ENCODE peak calls at places on chromosome 5, in eight cellular contexts. R, A, W, O, G, Z, B and Y are unnamed samples.

GRCh38 chr5:149414405-149415244 is 35.5 kb upstream of the IL17B start:
- DNase-seq in R (no peak), A (no peak), W (no peak), O (no peak), G (no peak), Z (no peak), B (no peak), Y (no peak)

GRCh38 chr5:6680922-6681321 is 32.3 kb upstream of the TENT4A start:
- DNase-seq in R (no peak), A (no peak), W (no peak), O (no peak), G (no peak), Z (no peak), B (no peak), Y (no peak)

GRCh38 chr5:14155075-14155474 is 11.9 kb downstream of the TRIO start:
- DNase-seq in R (no peak), A (no peak), W (no peak), O (no peak), G (no peak), Z (no peak), B (peak; percentile 40), Y (no peak)

GRCh38 chr5:42516282-42517042 is 93.2 kb downstream of the GHR start:
- DNase-seq in R (no peak), A (no peak), W (no peak), O (no peak), G (no peak), Z (no peak), B (no peak), Y (no peak)

GRCh38 chr5:1380011-1380817 is 35.3 kb upstream of the CLPTM1L start:
- DNase-seq in R (no peak), A (no peak), W (peak; percentile 81), O (peak; percentile 84), G (peak; percentile 83), Z (peak; percentile 67), B (no peak), Y (peak; percentile 68)

GRCh38 chr5:124544366-124545055 is 201.9 kb downstream of the ZNF608 start:
- DNase-seq in R (peak; percentile 4), A (peak; percentile 4), W (no peak), O (no peak), G (peak; percentile 37), Z (no peak), B (peak; percentile 42), Y (no peak)

GRCh38 chr5:129639331-129639730 is 108.6 kb upstream of the MINAR2 start:
- DNase-seq in R (no peak), A (no peak), W (no peak), O (no peak), G (no peak), Z (no peak), B (no peak), Y (no peak)

GRCh38 chr5:109041319-109041718 is 293.6 kb downstream of the FER start:
- DNase-seq in R (no peak), A (no peak), W (no peak), O (no peak), G (no peak), Z (no peak), B (peak; percentile 43), Y (no peak)

GRCh38 chr5:125559296-125559695 is 812.9 kb upstream of the ZNF608 start:
- DNase-seq in R (peak; percentile 83), A (peak; percentile 2), W (no peak), O (no peak), G (peak; percentile 77), Z (peak; percentile 60), B (no peak), Y (no peak)

GRCh38 chr5:10675177-10675700 is 85.8 kb downstream of the DAP start:
- DNase-seq in R (no peak), A (no peak), W (no peak), O (no peak), G (no peak), Z (no peak), B (no peak), Y (no peak)

GRCh38 chr5:84535281-84535680 is 150.6 kb upstream of the EDIL3 start:
- DNase-seq in R (no peak), A (no peak), W (no peak), O (no peak), G (no peak), Z (no peak), B (no peak), Y (no peak)

GRCh38 chr5:80026841-80027240 is 8.3 kb upstream of the THBS4 start:
- DNase-seq in R (no peak), A (no peak), W (no peak), O (no peak), G (no peak), Z (no peak), B (no peak), Y (no peak)

GRCh38 chr5:131589510-131590348 is 45.3 kb downstream of the RAPGEF6 start:
- DNase-seq in R (peak; percentile 41), A (peak; percentile 34), W (peak; percentile 73), O (peak; percentile 82), G (peak; percentile 76), Z (peak; percentile 83), B (peak; percentile 71), Y (peak; percentile 27)

GRCh38 chr5:128426090-128426534 is 111.9 kb downstream of the FBN2 start:
- DNase-seq in R (no peak), A (no peak), W (no peak), O (no peak), G (no peak), Z (no peak), B (no peak), Y (no peak)

GRCh38 chr5:138032028-138032571 is 779 bp downstream of the FAM13B start:
- DNase-seq in R (peak; percentile 25), A (no peak), W (no peak), O (peak; percentile 83), G (peak; percentile 64), Z (no peak), B (peak; percentile 83), Y (peak; percentile 88)

GRCh38 chr5:179151521-179152118 is 91.4 kb downstream of the ZNF354C start:
- DNase-seq in R (no peak), A (no peak), W (no peak), O (no peak), G (no peak), Z (no peak), B (no peak), Y (no peak)

GRCh38 chr5:40717281-40717680 is 37.6 kb downstream of the PTGER4 start:
- DNase-seq in R (peak; percentile 57), A (no peak), W (no peak), O (no peak), G (no peak), Z (no peak), B (no peak), Y (no peak)

GRCh38 chr5:137217599-137218200 is 281.4 kb downstream of the SPOCK1 start:
- DNase-seq in R (peak; percentile 49), A (no peak), W (no peak), O (no peak), G (no peak), Z (no peak), B (no peak), Y (no peak)

DNA sequence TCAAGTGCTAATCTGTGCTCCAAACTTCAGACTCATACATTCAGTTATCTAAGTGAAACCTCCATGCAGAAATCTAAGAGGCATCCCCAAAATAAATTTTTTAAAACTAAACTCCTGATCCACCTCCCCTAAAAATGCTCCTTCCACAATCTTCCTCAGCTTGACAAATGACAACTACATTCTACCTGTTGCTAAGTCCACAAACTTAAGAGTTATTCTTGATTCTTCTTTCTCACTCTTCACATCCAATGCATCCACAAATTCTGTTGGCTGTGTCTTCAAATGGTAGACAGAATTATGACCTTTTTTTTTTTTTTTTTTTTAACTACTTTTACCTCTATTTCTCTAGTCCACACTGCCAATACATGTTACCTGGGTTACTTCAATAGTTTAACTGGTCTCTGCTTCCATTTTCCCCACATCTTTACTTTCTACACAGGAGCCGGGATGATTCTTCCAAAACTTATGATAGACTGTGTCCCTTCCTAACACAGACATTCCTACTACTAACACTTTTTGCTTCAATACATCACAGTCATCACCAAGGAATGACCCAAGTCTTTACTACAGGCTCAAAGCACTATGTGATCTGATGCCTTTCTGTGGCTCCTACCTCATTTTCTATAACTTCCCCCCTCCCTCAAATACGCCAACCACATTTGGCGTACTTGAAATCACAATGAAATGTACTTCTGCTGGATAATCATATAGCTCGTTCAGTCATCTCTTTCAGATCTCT is 143.6 kb downstream of the PDE4D start:
- DNase-seq in R (no peak), A (no peak), W (no peak), O (no peak), G (no peak), Z (no peak), B (no peak), Y (no peak)
- TF ChIP-seq EZH2phosphoT487 in R (no peak), A (no peak), W (no peak), O (no peak), G (no peak), Z (no peak), B (no peak), Y (no peak)

DNA sequence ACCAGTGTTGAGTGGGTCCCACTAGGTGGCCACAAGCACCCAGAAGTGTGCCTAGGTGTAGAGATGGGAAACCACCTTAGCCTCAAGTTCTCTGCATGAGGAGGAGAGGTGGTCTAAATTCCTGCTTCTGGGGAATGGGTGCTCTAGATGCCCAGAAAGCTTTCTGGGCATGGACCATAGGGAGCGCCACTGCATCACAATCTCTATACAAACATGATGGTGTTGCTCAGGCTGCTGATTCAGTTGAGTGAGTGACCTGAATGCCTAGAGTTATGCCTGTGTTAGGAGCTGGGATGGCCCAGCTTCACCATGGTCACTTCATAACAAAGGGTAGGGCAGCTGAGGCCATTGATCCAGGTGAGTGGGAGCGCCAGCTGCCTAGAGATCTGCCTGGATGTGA is 667.9 kb upstream of the ARRDC3 start:
- DNase-seq in R (no peak), A (no peak), W (no peak), O (peak; percentile 20), G (no peak), Z (no peak), B (no peak), Y (no peak)
- TF ChIP-seq CTCF in R (no peak), A (no peak), W (no peak), O (peak; percentile 53), G (no peak), Z (no peak), B (no peak), Y (no peak)

DNA sequence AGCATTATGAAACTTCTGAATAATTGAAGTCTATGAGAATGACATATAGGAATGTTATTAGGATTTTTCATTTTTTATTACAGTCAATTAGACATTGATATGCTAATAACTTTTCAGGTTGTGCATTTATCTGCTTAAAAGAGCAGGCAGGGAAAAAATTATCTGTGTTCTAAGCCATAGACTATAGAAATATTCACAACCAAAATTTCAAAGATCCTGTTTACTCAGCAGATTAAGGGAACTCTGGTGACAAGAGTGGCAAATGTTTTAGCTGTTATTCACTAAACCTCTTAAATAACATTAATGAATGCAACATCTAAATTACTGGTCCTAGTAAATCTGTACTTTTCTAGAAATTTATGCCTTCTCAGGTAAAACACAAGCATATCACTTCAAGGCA is 1088.3 kb upstream of the CDH6 start:
- DNase-seq in R (no peak), A (no peak), W (no peak), O (no peak), G (no peak), Z (no peak), B (no peak), Y (no peak)
- H3K4me1 ChIP-seq in R (peaks cover 53% of the 10 kb centered on the region), A (no peaks in the 10 kb centered on the region), W (no peaks in the 10 kb centered on the region), O (peaks cover 6% of the 10 kb centered on the region), G (no peaks in the 10 kb centered on the region), Z (no peaks in the 10 kb centered on the region), B (no peaks in the 10 kb centered on the region), Y (no peaks in the 10 kb centered on the region)

DNA sequence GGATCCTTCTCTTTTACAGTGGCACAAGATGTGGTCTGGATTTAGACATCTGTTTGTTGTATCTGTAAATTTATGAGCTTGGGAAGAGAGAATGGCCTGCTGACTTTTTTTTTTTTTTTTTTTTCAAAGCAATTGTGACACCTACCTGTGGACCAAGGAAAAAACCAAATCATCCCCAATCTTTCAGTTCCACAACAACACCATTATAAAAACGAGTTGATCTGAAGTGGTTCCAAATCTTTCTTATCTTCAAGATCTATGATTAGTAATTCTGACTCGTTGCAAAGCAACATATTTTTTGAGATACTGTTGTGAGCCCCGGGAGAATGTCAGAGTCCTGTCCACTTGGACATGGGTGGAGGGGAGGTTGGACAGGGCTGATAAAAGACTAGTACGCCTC is 4.8 kb downstream of the IRX2 start:
- DNase-seq in R (peak; percentile 49), A (no peak), W (no peak), O (peak; percentile 26), G (no peak), Z (no peak), B (no peak), Y (no peak)
- TF ChIP-seq EZH2phosphoT487 in R (no peak), A (no peak), W (no peak), O (no peak), G (no peak), Z (no peak), B (no peak), Y (no peak)